ENCODE peak calls at places on chromosomes 2 and 18, in four cellular contexts. L is mesothelial cell of epicardium, N is ovary, I is H1. Q is an unnamed sample.

GRCh38 chr2:73916666-73917065 is 10.0 kb upstream of the DGUOK start:
- DNase-seq in I (no peak), L (no peak), N (no peak), Q (no peak)

GRCh38 chr18:41490861-41491260 is 464.2 kb upstream of the PIK3C3 start:
- DNase-seq in I (no peak), L (no peak), N (no peak), Q (no peak)

GRCh38 chr2:234981197-234982095 is 29.6 kb downstream of the SH3BP4 start:
- DNase-seq in L (peak), I (peak), N (peak), Q (no peak)

GRCh38 chr2:177148477-177149154 is 64.0 kb upstream of the HNRNPA3 start:
- DNase-seq in I (peak), N (peak), L (peak), Q (peak)

GRCh38 chr2:5914831-5915611 is 222.8 kb downstream of the SOX11 start:
- DNase-seq in I (peak), N (no peak), L (peak), Q (no peak)

GRCh38 chr2:184272040-184272439 is 326.3 kb upstream of the ZNF804A start:
- DNase-seq in N (no peak), L (no peak), I (no peak), Q (no peak)

GRCh38 chr2:200077210-200077650 is 121.8 kb downstream of the MAIP1 start:
- DNase-seq in I (no peak), L (no peak), N (no peak), Q (no peak)

GRCh38 chr2:6224267-6224666 is 532.1 kb downstream of the SOX11 start:
- DNase-seq in I (no peak), L (no peak), N (no peak), Q (no peak)

GRCh38 chr2:167783266-167784070 is 463.9 kb downstream of the STK39 start:
- DNase-seq in L (no peak), N (no peak), I (no peak), Q (no peak)

GRCh38 chr18:59559528-59559927 is 137.7 kb downstream of the CCBE1 start:
- DNase-seq in N (no peak), L (no peak), I (no peak), Q (no peak)

GRCh38 chr2:200199576-200200263 is 106.8 kb upstream of the SPATS2L start:
- DNase-seq in L (no peak), N (no peak), I (peak), Q (no peak)

GRCh38 chr2:175169191-175169590 is 1.2 kb upstream of the ATF2 start:
- DNase-seq in N (no peak), I (no peak), L (no peak), Q (no peak)

DNA sequence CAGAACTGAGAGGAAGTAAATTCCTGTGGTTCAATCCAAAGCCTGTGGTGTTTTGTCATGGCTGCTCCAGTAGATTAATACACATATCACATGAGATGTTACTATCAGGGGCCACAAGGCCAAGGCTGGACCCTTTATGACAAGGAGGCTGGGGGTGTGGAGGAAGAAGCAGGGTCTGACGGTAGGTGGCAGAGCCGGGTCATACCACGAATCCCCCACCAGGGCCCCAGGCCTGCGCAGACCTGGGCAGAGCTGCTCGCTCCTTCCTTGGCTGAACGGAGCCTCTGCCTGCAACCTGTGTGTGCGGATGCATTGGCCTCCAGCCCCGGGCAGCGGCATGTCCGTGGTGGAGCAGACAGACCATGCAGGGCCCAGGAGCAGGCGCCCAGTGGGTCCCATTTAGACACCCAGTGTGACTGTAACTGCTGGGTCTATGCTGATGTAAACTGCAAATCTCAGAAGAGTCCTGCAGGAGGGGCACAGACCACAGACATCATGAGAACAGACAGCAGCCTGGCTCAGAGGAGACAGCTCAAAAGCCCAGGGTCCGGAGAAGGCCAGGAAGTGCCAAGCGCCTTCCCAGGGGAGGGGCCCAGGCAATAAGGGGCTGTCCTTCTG is 155.2 kb downstream of the PXDN start:
- DNase-seq in N (no peak), L (no peak), I (no peak), Q (no peak)
- TF ChIP-seq CTCF in N (no peak), L (no peak), I (peak), Q (no peak)

GRCh38 chr18:72541871-72542690 is 2.1 kb downstream of the CBLN2 start:
- DNase-seq in I (peak), L (no peak), N (no peak), Q (no peak)
- TF ChIP-seq CTCF in I (peak), L (no peak), N (no peak), Q (no peak)

GRCh38 chr2:119230219-119230618 is 6.6 kb downstream of the STEAP3 start:
- DNase-seq in L (no peak), N (no peak), I (no peak), Q (no peak)
- TF ChIP-seq CTCF in L (no peak), N (no peak), I (no peak), Q (no peak)

GRCh38 chr2:237689569-237690131 is 62.3 kb downstream of the LRRFIP1 start:
- DNase-seq in I (no peak), N (no peak), L (no peak), Q (no peak)

GRCh38 chr2:237685408-237685807 is 58.0 kb downstream of the LRRFIP1 start:
- DNase-seq in L (no peak), N (no peak), I (no peak), Q (no peak)

GRCh38 chr2:237687666-237688065 is 60.3 kb downstream of the LRRFIP1 start:
- DNase-seq in N (peak), L (no peak), I (no peak), Q (peak)

GRCh38 chr2:237688081-237688480 is 60.7 kb downstream of the LRRFIP1 start:
- DNase-seq in N (no peak), I (no peak), L (no peak), Q (no peak)

GRCh38 chr2:237686659-237687136 is 59.3 kb downstream of the LRRFIP1 start:
- DNase-seq in N (no peak), I (no peak), L (no peak), Q (no peak)
- TF ChIP-seq CTCF in N (no peak), I (peak), L (no peak), Q (no peak)

GRCh38 chr2:238835726-238836301 is 12.1 kb upstream of the TWIST2 start:
- DNase-seq in N (no peak), L (no peak), I (no peak), Q (no peak)
- TF ChIP-seq CTCF in N (no peak), L (no peak), I (peak), Q (no peak)

DNA sequence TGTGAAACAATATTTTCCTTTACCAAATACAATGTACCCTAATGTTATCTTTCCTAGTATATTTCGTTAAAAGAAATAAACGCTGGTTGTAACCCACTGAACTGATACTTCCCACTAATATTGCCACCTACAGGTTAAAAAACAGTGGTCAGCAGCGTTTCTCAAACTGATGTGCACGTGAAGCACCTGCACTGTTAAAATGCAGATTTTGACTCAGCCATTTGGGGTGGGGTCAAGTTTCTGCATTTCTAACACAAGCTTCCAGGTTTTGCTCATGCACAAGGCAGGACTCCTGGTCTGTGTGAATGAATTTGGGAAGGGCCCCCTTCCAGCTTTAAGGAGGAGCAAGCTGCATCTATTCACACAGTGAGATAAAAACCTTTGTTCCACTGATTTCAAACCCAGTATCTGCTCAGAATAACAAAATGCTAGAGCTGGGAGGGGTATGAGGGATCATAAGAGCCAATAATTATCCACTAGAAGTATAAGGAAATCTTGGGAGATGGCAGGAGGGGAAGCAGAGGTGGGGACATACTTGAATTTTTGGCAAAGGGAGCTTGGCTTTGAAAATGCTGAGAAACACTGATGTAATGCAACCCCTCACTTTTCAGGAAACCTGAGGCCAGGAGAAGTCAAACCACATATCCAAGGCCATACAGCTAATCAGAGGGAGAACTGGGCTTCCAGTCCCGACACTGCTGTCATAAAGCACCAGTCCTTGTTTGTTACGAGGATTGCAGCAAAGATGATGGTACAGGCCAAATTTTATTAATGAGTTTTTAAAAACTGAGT is 116.2 kb downstream of the RBMS1 start:
- DNase-seq in I (no peak), L (no peak), N (no peak), Q (no peak)
- TF ChIP-seq CTCF in I (peak), L (no peak), N (no peak), Q (no peak)

GRCh38 chr2:221571391-221572179 is 519 bp downstream of the EPHA4 start:
- DNase-seq in I (peak), L (peak), N (no peak), Q (peak)

GRCh38 chr2:221571108-221571390 is 1.1 kb downstream of the EPHA4 start:
- DNase-seq in N (peak), I (no peak), L (no peak), Q (peak)

GRCh38 chr2:221572180-221572820 is at the start of gene EPHA4:
- DNase-seq in I (peak), N (peak), L (peak), Q (peak)

GRCh38 chr2:221569342-221570278 is 2.5 kb downstream of the EPHA4 start:
- DNase-seq in N (no peak), L (no peak), I (peak), Q (no peak)

GRCh38 chr2:221570321-221571107 is 1.6 kb downstream of the EPHA4 start:
- DNase-seq in N (peak), I (peak), L (no peak), Q (peak)
- TF ChIP-seq CTCF in N (no peak), I (no peak), L (no peak), Q (no peak)

GRCh38 chr2:155203187-155203586 is 504.7 kb downstream of the KCNJ3 start:
- DNase-seq in N (no peak), L (no peak), I (no peak), Q (no peak)
- TF ChIP-seq CTCF in N (no peak), L (no peak), I (no peak), Q (no peak)

GRCh38 chr18:9708882-9709877 is 1.1 kb downstream of the RAB31 start:
- DNase-seq in N (peak), L (peak), I (no peak), Q (no peak)

GRCh38 chr18:9710037-9710436 is 1.9 kb downstream of the RAB31 start:
- DNase-seq in N (no peak), I (no peak), L (no peak), Q (no peak)

GRCh38 chr18:9707381-9708056 is 582 bp upstream of the RAB31 start:
- DNase-seq in N (no peak), I (no peak), L (no peak), Q (no peak)

GRCh38 chr18:9706081-9706935 is 1.8 kb upstream of the RAB31 start:
- DNase-seq in N (no peak), L (no peak), I (no peak), Q (no peak)

DNA sequence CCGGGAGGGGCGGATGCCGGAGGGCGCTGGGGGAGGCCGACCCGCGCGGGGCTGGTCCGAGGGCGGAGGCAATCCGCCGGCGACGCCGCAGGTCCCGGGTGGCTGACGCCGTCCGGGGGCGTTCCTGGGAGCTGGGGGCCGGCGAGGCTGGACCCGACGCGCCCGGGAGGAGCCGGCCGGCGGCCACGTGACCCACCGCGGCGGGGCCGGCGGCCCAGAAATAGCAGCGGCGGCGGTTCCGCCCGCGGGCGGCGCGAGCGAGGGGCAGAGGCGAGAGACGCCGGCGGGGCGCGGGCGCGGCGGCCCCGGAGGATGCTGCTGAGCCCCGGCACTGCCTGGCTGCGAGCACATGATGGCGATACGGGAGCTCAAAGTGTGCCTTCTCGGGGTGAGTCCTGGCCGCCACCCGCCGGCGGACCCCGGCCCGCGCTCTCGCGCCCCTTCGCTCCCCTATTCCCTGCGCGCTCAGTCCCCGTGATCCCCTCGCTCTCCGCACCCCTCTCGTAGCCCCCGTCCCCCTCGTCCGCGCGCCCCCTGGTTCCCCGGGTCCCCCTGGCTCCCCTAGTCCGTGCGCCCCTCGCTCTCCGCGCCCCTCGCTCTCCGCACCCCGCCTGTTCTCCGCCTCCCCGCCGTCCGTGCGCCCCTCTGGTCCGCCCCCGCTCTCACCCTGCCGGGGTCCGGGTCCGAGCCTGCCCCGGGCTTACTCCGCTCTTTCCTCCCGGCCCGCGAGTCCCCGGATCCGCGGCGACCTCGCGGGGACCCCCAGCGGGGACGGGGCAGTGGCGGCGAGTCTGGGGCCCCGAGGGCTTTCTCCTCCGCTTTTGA is at the start of gene RAB31:
- DNase-seq in I (peak), L (peak), N (peak), Q (peak)
- TF ChIP-seq CTCF in I (peak), L (no peak), N (peak), Q (no peak)

Q was measured in natural killer cell.